ENCODE peak calls at places on chromosomes 4 and X, in nine cellular contexts. M is fibroblast of lung, K is upper lobe of left lung, W is H9, Q is glutamatergic neuron, T is mammary epithelial cell, F is IMR-90, R is adrenal gland, X is progenitor cell of endocrine pancreas. D is an unnamed sample.
A peak's percentile ranks its signal among the peaks of the same experiment; 100 is the strongest.

GRCh38 chrX:20056704-20057103 is 60.0 kb downstream of the MAP7D2 start:
- DNase-seq in W (no peak), X (no peak), T (peak; percentile 90), M (peak; percentile 53), K (no peak), Q (no peak), F (peak; percentile 41), R (no peak), D (no peak)

GRCh38 chr4:113686950-113687718 is 74.4 kb downstream of the CAMK2D start:
- DNase-seq in K (no peak), M (peak; percentile 88), F (peak; percentile 55), T (no peak), Q (no peak), X (no peak), W (no peak), R (no peak), D (no peak)

GRCh38 chr4:46993075-46994006 is at the start of gene GABRA4:
- DNase-seq in X (peak; percentile 13), F (no peak), W (peak; percentile 64), R (no peak), Q (peak; percentile 33), K (peak; percentile 65), T (peak; percentile 2), M (peak; percentile 26), D (no peak)

GRCh38 chrX:19774905-19775304 is 112.5 kb downstream of the SH3KBP1 start:
- DNase-seq in M (no peak), T (no peak), X (no peak), K (no peak), Q (no peak), F (no peak), W (no peak), R (no peak), D (no peak)

GRCh38 chrX:23662853-23663252 is 4.4 kb upstream of the PRDX4 start:
- DNase-seq in R (no peak), W (no peak), F (peak; percentile 86), T (peak; percentile 13), Q (no peak), M (peak; percentile 67), X (no peak), K (no peak), D (no peak)

GRCh38 chr4:8079031-8079885 is 79.4 kb downstream of the ABLIM2 start:
- DNase-seq in W (no peak), X (no peak), M (peak; percentile 45), Q (no peak), K (no peak), T (no peak), F (no peak), R (peak; percentile 31), D (no peak)

GRCh38 chrX:71910526-71911022 is at the start of gene NHSL2:
- DNase-seq in Q (peak; percentile 65), F (peak; percentile 6), K (no peak), M (peak; percentile 56), T (no peak), X (no peak), W (peak; percentile 67), R (no peak), D (no peak)

GRCh38 chrX:626745-627509 is 3.7 kb upstream of the SHOX start:
- DNase-seq in T (no peak), Q (no peak), M (no peak), X (no peak), W (no peak), F (no peak), R (no peak), K (no peak), D (no peak)

GRCh38 chr4:107665001-107665400 is 55.0 kb downstream of the PAPSS1 start:
- DNase-seq in X (no peak), T (no peak), K (no peak), Q (no peak), W (no peak), R (no peak), M (peak; percentile 68), F (peak; percentile 17), D (no peak)

GRCh38 chr4:116016201-116016600 is 902.8 kb upstream of the NDST4 start:
- DNase-seq in T (peak; percentile 96), Q (no peak), F (peak; percentile 44), K (no peak), X (no peak), W (no peak), M (peak; percentile 76), R (no peak), D (no peak)

GRCh38 chrX:139126493-139126892 is 404.0 kb upstream of the F9 start:
- DNase-seq in F (no peak), X (peak; percentile 40), M (no peak), K (no peak), R (no peak), Q (peak; percentile 12), T (peak; percentile 20), W (peak; percentile 62), D (no peak)

GRCh38 chr4:8394125-8394524 is 46.4 kb downstream of the ACOX3 start:
- DNase-seq in X (no peak), K (peak; percentile 89), M (peak; percentile 75), T (no peak), R (peak; percentile 93), F (peak; percentile 31), Q (no peak), W (no peak), D (no peak)

GRCh38 chrX:108299101-108299591 is 139.1 kb downstream of the COL4A6 start:
- DNase-seq in T (peak; percentile 75), M (peak; percentile 36), W (no peak), Q (no peak), X (no peak), K (no peak), R (no peak), F (peak; percentile 46), D (no peak)

GRCh38 chr4:53321151-53321987 is 44.5 kb downstream of the SCFD2 start:
- DNase-seq in Q (no peak), F (peak; percentile 86), R (no peak), M (peak; percentile 89), K (no peak), W (no peak), X (no peak), T (peak; percentile 61), D (no peak)

GRCh38 chr4:33494150-33494549 is 2750.2 kb downstream of the ARAP2 start:
- DNase-seq in K (no peak), T (no peak), Q (no peak), W (no peak), R (no peak), X (no peak), M (peak; percentile 12), F (no peak), D (no peak)

GRCh38 chr4:158282252-158282651 is 72.0 kb downstream of the TMEM144 start:
- DNase-seq in R (no peak), X (no peak), M (no peak), Q (no peak), W (no peak), F (peak; percentile 40), T (peak; percentile 14), K (no peak), D (no peak)

GRCh38 chr4:176467011-176467410 is 147.2 kb downstream of the SPCS3 start:
- DNase-seq in Q (no peak), W (no peak), T (no peak), R (no peak), M (peak; percentile 70), X (no peak), F (peak; percentile 58), K (no peak), D (no peak)

GRCh38 chrX:128992107-128992971 is 531.0 kb downstream of the SMARCA1 start:
- DNase-seq in K (no peak), Q (no peak), F (no peak), X (no peak), W (peak; percentile 37), T (no peak), R (no peak), M (no peak), D (no peak)
- TF ChIP-seq CTCF in K (no peak), Q (no peak), F (no peak), X (no peak), W (peak; percentile 73), T (no peak), R (no peak), M (no peak), D (no peak)

DNA sequence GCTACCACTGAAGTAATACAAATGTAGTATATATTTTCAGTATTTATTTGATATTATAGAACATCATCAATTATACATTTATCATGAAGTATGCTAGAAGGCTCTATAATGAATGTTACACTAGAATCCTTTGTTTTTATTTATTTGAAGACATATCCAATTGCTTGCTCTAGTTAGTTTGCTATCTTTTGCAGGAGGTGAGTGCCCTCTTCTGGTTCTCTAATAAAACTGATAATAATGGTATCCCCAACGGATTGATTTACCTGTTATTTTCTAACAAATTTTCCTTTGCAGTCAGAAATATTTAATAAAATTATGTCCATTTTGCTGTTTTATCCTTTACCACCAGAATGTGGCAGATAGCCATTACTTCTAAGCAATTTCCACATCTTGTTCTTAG is 274.3 kb upstream of the TACR3 start:
- DNase-seq in R (no peak), Q (no peak), M (no peak), X (no peak), W (no peak), F (no peak), T (peak; percentile 18), K (no peak), D (no peak)
- TF ChIP-seq CTCF in R (no peak), Q (no peak), M (no peak), X (peak; percentile 39), W (peak; percentile 75), F (no peak), T (peak; percentile 55), K (no peak), D (no peak)

DNA sequence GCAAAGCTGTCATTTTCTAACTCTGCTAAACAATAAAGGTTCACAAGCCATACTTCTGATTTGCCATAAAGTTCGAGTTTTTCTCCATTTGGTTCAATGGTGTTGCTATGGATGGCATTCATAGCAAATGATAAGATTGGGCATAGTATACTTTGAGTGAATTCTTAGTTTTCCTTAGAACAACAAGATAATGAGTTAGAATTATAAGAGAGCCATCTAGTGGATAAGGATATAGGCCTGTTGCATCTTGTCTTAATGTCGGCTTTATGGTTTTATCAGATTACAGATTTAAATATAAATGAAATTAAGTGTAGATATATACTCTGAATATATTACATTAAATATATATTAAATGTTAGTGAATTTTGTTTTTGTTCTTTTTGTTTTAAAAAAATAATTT is 644.6 kb downstream of the IL1RAPL1 start:
- DNase-seq in R (no peak), T (no peak), K (no peak), Q (no peak), F (peak; percentile 6), X (no peak), M (no peak), W (no peak), D (no peak)
- TF ChIP-seq CTCF in R (no peak), T (peak; percentile 60), K (no peak), Q (no peak), F (peak; percentile 46), X (peak; percentile 37), M (peak; percentile 48), W (peak; percentile 58), D (no peak)

DNA sequence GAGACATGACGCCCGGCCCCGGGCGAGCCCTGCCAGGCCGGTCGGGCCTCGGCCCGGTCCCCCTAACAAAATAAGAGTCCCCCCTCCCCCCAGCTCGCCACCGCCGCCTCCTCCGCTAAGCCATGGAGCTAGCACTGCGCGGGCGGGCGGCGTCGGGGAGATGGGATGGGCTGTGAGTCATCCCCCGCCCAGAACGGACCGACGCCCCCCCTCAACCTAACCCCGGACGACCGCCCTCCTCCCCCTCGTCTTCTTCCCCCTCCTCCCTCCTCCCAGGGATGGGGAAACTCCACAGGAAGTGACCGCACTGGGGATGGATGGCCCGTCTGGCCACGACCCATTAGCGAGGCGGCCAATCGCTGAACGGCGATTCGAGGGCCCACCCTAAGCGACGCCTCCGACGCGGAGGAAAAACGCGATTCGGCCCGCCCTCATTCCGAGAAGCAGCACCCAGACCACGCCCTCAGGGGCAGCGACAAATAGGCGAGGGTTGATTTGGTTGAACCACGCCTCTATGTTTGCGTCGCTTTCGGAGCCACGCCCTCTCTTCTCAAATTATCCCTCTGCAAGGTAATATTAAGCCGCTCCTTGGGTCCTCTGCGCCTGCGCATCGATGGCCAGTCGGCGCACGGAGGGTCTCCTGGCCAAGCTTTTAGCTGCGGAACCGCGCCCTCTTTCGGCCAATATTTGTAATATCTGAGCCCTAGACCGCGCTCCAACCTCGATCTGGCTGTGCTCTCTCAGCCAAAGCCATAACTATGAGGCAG is at the start of gene TFE3:
- DNase-seq in T (peak; percentile 98), W (peak; percentile 98), F (peak; percentile 98), K (peak; percentile 95), X (peak; percentile 87), Q (peak; percentile 92), R (peak; percentile 98), M (peak; percentile 98), D (peak; percentile 82)
- TF ChIP-seq CTCF in T (peak; percentile 58), W (peak; percentile 72), F (peak; percentile 76), K (peak; percentile 55), X (peak; percentile 63), Q (peak; percentile 44), R (peak; percentile 23), M (peak; percentile 45), D (no peak)